ENCODE peak calls at places on chromosomes 12 and 14, in four cellular contexts. N is astrocyte of the cerebellum, V is heart right ventricle, X is cardiac muscle cell. P is an unnamed sample.

GRCh38 chr12:180445-180844 is 33.5 kb downstream of the SLC6A12 start:
- DNase-seq in N (no peak), X (peak), V (peak), P (no peak)

GRCh38 chr12:126608607-126609175 is 1543.5 kb downstream of the AACS start:
- DNase-seq in N (no peak), V (no peak), X (no peak), P (no peak)

GRCh38 chr12:70876952-70877351 is 43.6 kb downstream of the PTPRR start:
- DNase-seq in N (no peak), V (no peak), X (peak), P (no peak)

GRCh38 chr12:48175613-48176416 is 7.6 kb upstream of the CCDC184 start:
- DNase-seq in V (no peak), X (no peak), N (no peak), P (no peak)

GRCh38 chr14:51328942-51329350 is 88.9 kb downstream of the TMX1 start:
- DNase-seq in V (no peak), N (no peak), X (peak), P (no peak)

GRCh38 chr12:121581681-121582439 is 1.0 kb upstream of the KDM2B start:
- DNase-seq in N (no peak), V (no peak), X (peak), P (no peak)

GRCh38 chr12:40727774-40728483 is 35.7 kb downstream of the CNTN1 start:
- DNase-seq in N (no peak), X (no peak), V (no peak), P (peak)

GRCh38 chr14:22939684-22940083 is 10.5 kb upstream of the PRMT5 start:
- DNase-seq in V (no peak), N (no peak), X (no peak), P (no peak)

GRCh38 chr14:104307627-104308401 is 169.4 kb downstream of the KIF26A start:
- DNase-seq in X (no peak), N (no peak), V (no peak), P (no peak)

GRCh38 chr12:43551971-43552559 is at the start of gene ADAMTS20:
- DNase-seq in V (no peak), X (peak), N (no peak), P (peak)

GRCh38 chr12:109053382-109054123 is 1.2 kb downstream of the USP30 start:
- DNase-seq in V (no peak), N (no peak), X (peak), P (no peak)

GRCh38 chr12:104707794-104708558 is 250.1 kb downstream of the SLC41A2 start:
- DNase-seq in X (no peak), V (no peak), N (no peak), P (no peak)

GRCh38 chr14:37807722-37808121 is 212.3 kb downstream of the TTC6 start:
- DNase-seq in X (no peak), V (no peak), N (no peak), P (no peak)

GRCh38 chr12:8088574-8088973 is 6.5 kb downstream of the NECAP1 start:
- DNase-seq in N (no peak), V (no peak), X (no peak), P (no peak)

GRCh38 chr14:34678306-34678705 is 36.1 kb downstream of the CFL2 start:
- DNase-seq in V (no peak), N (no peak), X (peak), P (no peak)

GRCh38 chr12:90090929-90091651 is 382.5 kb upstream of the ATP2B1 start:
- DNase-seq in X (peak), V (no peak), N (peak), P (no peak)

GRCh38 chr14:81323621-81324400 is 76.3 kb downstream of the STON2 start:
- DNase-seq in V (no peak), N (no peak), X (no peak), P (peak)

GRCh38 chr14:52607061-52607460 is 54.4 kb downstream of the GPR137C start:
- DNase-seq in N (no peak), V (no peak), X (no peak), P (no peak)

GRCh38 chr14:89810101-89810500 is 144.4 kb downstream of the EFCAB11 start:
- DNase-seq in X (peak), V (no peak), N (no peak), P (no peak)

GRCh38 chr12:106841471-106842302 is 67.2 kb downstream of the RIC8B start:
- DNase-seq in N (peak), V (peak), X (peak), P (peak)

GRCh38 chr12:57434517-57435223 is at the start of gene INHBC:
- DNase-seq in V (no peak), X (no peak), N (no peak), P (no peak)

GRCh38 chr12:4169959-4170358 is 103.6 kb upstream of the CCND2 start:
- DNase-seq in X (no peak), V (no peak), N (no peak), P (no peak)

GRCh38 chr14:101122114-101122854 is 218.8 kb upstream of the RTL1 start:
- DNase-seq in N (no peak), X (no peak), V (no peak), P (no peak)

GRCh38 chr14:75229923-75230792 is 48.5 kb upstream of the FOS start:
- DNase-seq in X (peak), V (peak), N (no peak), P (no peak)

GRCh38 chr12:18352312-18352711 is 91.0 kb downstream of the PIK3C2G start:
- DNase-seq in X (no peak), N (no peak), V (no peak), P (no peak)

GRCh38 chr12:39329876-39330275 is 113.0 kb downstream of the KIF21A start:
- DNase-seq in V (no peak), X (no peak), N (no peak), P (no peak)

GRCh38 chr14:67999290-67999689 is 179.7 kb downstream of the RAD51B start:
- DNase-seq in N (peak), V (no peak), X (peak), P (no peak)

GRCh38 chr14:24938593-24938992 is 111.4 kb downstream of the STXBP6 start:
- DNase-seq in V (no peak), N (no peak), X (no peak), P (no peak)
- TF ChIP-seq CTCF in V (no peak), N (no peak), X (no peak), P (no peak)

GRCh38 chr14:106875503-106875902 is 1349.1 kb downstream of the TMEM121 start:
- DNase-seq in X (no peak), V (no peak), N (no peak), P (no peak)
- TF ChIP-seq CTCF in X (no peak), V (no peak), N (no peak), P (no peak)

DNA sequence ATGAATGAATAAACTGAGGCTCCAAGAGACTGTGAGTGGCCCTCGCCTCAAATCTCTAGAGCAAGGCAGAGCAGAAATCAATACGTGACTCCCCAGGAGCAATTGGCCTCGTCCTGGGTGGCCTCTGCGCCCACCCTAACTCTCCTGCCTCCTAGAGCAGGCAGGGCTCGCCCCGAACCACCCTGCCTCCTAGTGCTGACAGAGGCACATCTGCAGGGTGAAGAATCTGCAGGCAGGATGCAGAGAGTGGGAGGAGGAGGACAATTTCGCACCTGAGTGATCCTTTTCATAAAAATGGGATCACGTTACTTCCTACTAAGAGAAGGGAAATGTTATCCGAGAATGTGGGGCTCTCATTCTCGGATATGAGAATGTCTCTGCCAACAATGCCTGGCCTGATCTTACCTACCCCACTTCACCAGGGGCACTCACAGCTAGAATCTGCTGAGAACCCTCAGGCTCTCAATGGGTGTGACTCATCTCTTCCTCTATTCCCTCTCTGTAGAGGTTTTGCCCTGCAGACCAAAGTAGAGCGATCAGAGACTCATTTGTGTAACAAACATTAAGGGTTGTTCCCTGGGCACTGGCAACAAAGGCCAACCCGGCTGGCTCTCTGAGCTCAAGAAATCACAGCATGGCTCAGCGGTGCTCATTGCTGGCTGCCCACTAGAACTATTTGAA is 61.7 kb upstream of the BCL2L14 start:
- DNase-seq in V (no peak), X (peak), N (peak), P (no peak)
- TF ChIP-seq CTCF in V (no peak), X (peak), N (peak), P (no peak)

GRCh38 chr14:73634333-73634833 is 10.4 kb upstream of the DNAL1 start:
- DNase-seq in V (peak), N (no peak), X (peak), P (peak)
- TF ChIP-seq CTCF in V (no peak), N (peak), X (peak), P (no peak)

P was measured in glutamatergic neuron.